ENCODE peak calls at places on chromosomes 13 and 19, in six cellular contexts. U, W, B, S, R and T are unnamed samples.

GRCh38 chr13:100870898-100871297 is 196.3 kb upstream of the TMTC4 start:
- DNase-seq in U (no peak), W (no peak), B (no peak), S (no peak), R (no peak), T (no peak)

GRCh38 chr19:35458821-35459391 is 10.8 kb downstream of the FFAR2 start:
- DNase-seq in U (no peak), W (peak), B (no peak), S (no peak), R (no peak), T (no peak)

GRCh38 chr19:1106841-1107654 is 3.3 kb downstream of the GPX4 start:
- DNase-seq in U (peak), W (peak), B (peak), S (no peak), R (peak), T (peak)

GRCh38 chr19:40223135-40223822 is 3.2 kb downstream of the CCNP start:
- DNase-seq in U (no peak), W (no peak), B (peak), S (peak), R (peak), T (no peak)

GRCh38 chr13:111292710-111293485 is 27.5 kb upstream of the TEX29 start:
- DNase-seq in U (no peak), W (no peak), B (no peak), S (no peak), R (no peak), T (no peak)

GRCh38 chr13:95192998-95193397 is 108.3 kb downstream of the ABCC4 start:
- DNase-seq in U (no peak), W (no peak), B (no peak), S (no peak), R (no peak), T (no peak)

GRCh38 chr13:93882086-93882651 is 597.3 kb downstream of the DCT start:
- DNase-seq in U (no peak), W (no peak), B (no peak), S (no peak), R (no peak), T (no peak)

GRCh38 chr13:29453657-29454056 is 141.8 kb downstream of the SLC7A1 start:
- DNase-seq in U (no peak), W (no peak), B (no peak), S (no peak), R (no peak), T (peak)

GRCh38 chr13:98142427-98143156 is at the start of gene FARP1:
- DNase-seq in U (peak), W (no peak), B (peak), S (peak), R (peak), T (peak)

GRCh38 chr13:23588576-23589141 is 18.4 kb downstream of the TNFRSF19 start:
- DNase-seq in U (no peak), W (no peak), B (no peak), S (no peak), R (no peak), T (no peak)

GRCh38 chr13:47287291-47287751 is 390.5 kb upstream of the HTR2A start:
- DNase-seq in U (peak), W (no peak), B (no peak), S (no peak), R (peak), T (peak)

GRCh38 chr13:95530178-95530577 is 22.3 kb upstream of the CLDN10 start:
- DNase-seq in U (peak), W (peak), B (no peak), S (no peak), R (no peak), T (peak)

GRCh38 chr13:42190529-42190928 is 81.4 kb upstream of the AKAP11 start:
- DNase-seq in U (no peak), W (no peak), B (no peak), S (no peak), R (no peak), T (no peak)

GRCh38 chr13:110176431-110176830 is 130.5 kb downstream of the COL4A1 start:
- DNase-seq in U (no peak), W (no peak), B (no peak), S (no peak), R (no peak), T (no peak)

GRCh38 chr19:13401388-13401787 is 104.9 kb downstream of the CACNA1A start:
- DNase-seq in U (peak), W (peak), B (peak), S (no peak), R (peak), T (no peak)

GRCh38 chr19:5960005-5961001 is 17.6 kb downstream of the RANBP3 start:
- DNase-seq in U (no peak), W (no peak), B (no peak), S (no peak), R (no peak), T (no peak)

GRCh38 chr13:106568225-106569003 is 477 bp upstream of the ARGLU1 start:
- DNase-seq in U (peak), W (peak), B (no peak), S (no peak), R (no peak), T (no peak)

GRCh38 chr13:31199849-31200635 is at the start of gene B3GLCT:
- DNase-seq in U (peak), W (peak), B (peak), S (peak), R (peak), T (peak)

GRCh38 chr13:30409911-30410704 is 12.2 kb upstream of the UBE2L5 start:
- DNase-seq in U (peak), W (no peak), B (no peak), S (no peak), R (no peak), T (peak)